ENCODE peak calls at places on chromosomes 6 and 20, in nine cellular contexts. One of them, this sample, is unnamed.

GRCh38 chr6:117919775-117920492 is 12.9 kb downstream of the SLC35F1 start:
- DNase-seq in body of pancreas: peak; percentile 21
- DNase-seq in CD8-positive, alpha-beta memory T cell: no peak
- DNase-seq in MM.1S: no peak
- DNase-seq in Peyer's patch: no peak
- DNase-seq in A549: no peak
- DNase-seq in prostate gland: peak; percentile 17
- DNase-seq in mammary epithelial cell: no peak
- DNase-seq in keratinocyte: no peak
- DNase-seq in this sample: no peak

GRCh38 chr6:1310628-1311399 is 1.1 kb upstream of the FOXQ1 start:
- DNase-seq in Peyer's patch: no peak
- DNase-seq in mammary epithelial cell: peak; percentile 62
- DNase-seq in A549: peak; percentile 27
- DNase-seq in MM.1S: no peak
- DNase-seq in body of pancreas: peak; percentile 86
- DNase-seq in prostate gland: peak; percentile 71
- DNase-seq in CD8-positive, alpha-beta memory T cell: no peak
- DNase-seq in keratinocyte: no peak
- DNase-seq in this sample: no peak

GRCh38 chr20:31721408-31722332 is 998 bp downstream of the BCL2L1 start:
- DNase-seq in MM.1S: no peak
- DNase-seq in mammary epithelial cell: no peak
- DNase-seq in body of pancreas: peak; percentile 39
- DNase-seq in prostate gland: no peak
- DNase-seq in keratinocyte: no peak
- DNase-seq in CD8-positive, alpha-beta memory T cell: no peak
- DNase-seq in Peyer's patch: peak; percentile 60
- DNase-seq in A549: no peak
- DNase-seq in this sample: no peak

GRCh38 chr20:18721716-18722115 is 91.9 kb upstream of the SCP2D1 start:
- DNase-seq in Peyer's patch: no peak
- DNase-seq in A549: no peak
- DNase-seq in prostate gland: no peak
- DNase-seq in CD8-positive, alpha-beta memory T cell: no peak
- DNase-seq in mammary epithelial cell: no peak
- DNase-seq in MM.1S: no peak
- DNase-seq in keratinocyte: no peak
- DNase-seq in body of pancreas: no peak
- DNase-seq in this sample: no peak

GRCh38 chr6:52574709-52575489 is 2.0 kb downstream of the TRAM2 start:
- DNase-seq in MM.1S: peak; percentile 89
- DNase-seq in prostate gland: no peak
- DNase-seq in CD8-positive, alpha-beta memory T cell: peak; percentile 75
- DNase-seq in body of pancreas: no peak
- DNase-seq in keratinocyte: no peak
- DNase-seq in A549: no peak
- DNase-seq in mammary epithelial cell: no peak
- DNase-seq in Peyer's patch: peak; percentile 90
- DNase-seq in this sample: peak; percentile 44

GRCh38 chr20:62723768-62724420 is 15.3 kb downstream of the NTSR1 start:
- DNase-seq in CD8-positive, alpha-beta memory T cell: no peak
- DNase-seq in prostate gland: no peak
- DNase-seq in keratinocyte: no peak
- DNase-seq in A549: no peak
- DNase-seq in body of pancreas: peak; percentile 3
- DNase-seq in MM.1S: no peak
- DNase-seq in Peyer's patch: no peak
- DNase-seq in mammary epithelial cell: no peak
- DNase-seq in this sample: no peak

GRCh38 chr20:24586523-24586840 is 117.1 kb downstream of the SYNDIG1 start:
- DNase-seq in CD8-positive, alpha-beta memory T cell: no peak
- DNase-seq in MM.1S: no peak
- DNase-seq in body of pancreas: no peak
- DNase-seq in Peyer's patch: no peak
- DNase-seq in keratinocyte: no peak
- DNase-seq in prostate gland: no peak
- DNase-seq in A549: no peak
- DNase-seq in mammary epithelial cell: no peak
- DNase-seq in this sample: no peak

GRCh38 chr6:88899569-88900316 is 63.7 kb downstream of the RNGTT start:
- DNase-seq in prostate gland: no peak
- DNase-seq in MM.1S: no peak
- DNase-seq in Peyer's patch: no peak
- DNase-seq in mammary epithelial cell: no peak
- DNase-seq in CD8-positive, alpha-beta memory T cell: no peak
- DNase-seq in A549: no peak
- DNase-seq in body of pancreas: no peak
- DNase-seq in keratinocyte: no peak
- DNase-seq in this sample: no peak

GRCh38 chr6:38671885-38672467 is 31.0 kb downstream of the GLO1 start:
- DNase-seq in CD8-positive, alpha-beta memory T cell: peak; percentile 15
- DNase-seq in prostate gland: peak; percentile 10
- DNase-seq in A549: peak; percentile 43
- DNase-seq in mammary epithelial cell: peak; percentile 56
- DNase-seq in keratinocyte: no peak
- DNase-seq in MM.1S: peak; percentile 61
- DNase-seq in Peyer's patch: peak; percentile 55
- DNase-seq in body of pancreas: no peak
- DNase-seq in this sample: peak; percentile 5

GRCh38 chr6:157455731-157456523 is 74.9 kb downstream of the ZDHHC14 start:
- DNase-seq in CD8-positive, alpha-beta memory T cell: no peak
- DNase-seq in body of pancreas: no peak
- DNase-seq in prostate gland: no peak
- DNase-seq in keratinocyte: no peak
- DNase-seq in MM.1S: no peak
- DNase-seq in A549: no peak
- DNase-seq in mammary epithelial cell: no peak
- DNase-seq in Peyer's patch: no peak
- DNase-seq in this sample: no peak

GRCh38 chr6:64224819-64225218 is 589.2 kb downstream of the PHF3 start:
- DNase-seq in CD8-positive, alpha-beta memory T cell: no peak
- DNase-seq in mammary epithelial cell: no peak
- DNase-seq in body of pancreas: no peak
- DNase-seq in prostate gland: no peak
- DNase-seq in Peyer's patch: no peak
- DNase-seq in keratinocyte: no peak
- DNase-seq in MM.1S: no peak
- DNase-seq in A549: no peak
- DNase-seq in this sample: no peak

GRCh38 chr6:114290864-114291263 is 52.0 kb downstream of the HS3ST5 start:
- DNase-seq in mammary epithelial cell: no peak
- DNase-seq in CD8-positive, alpha-beta memory T cell: no peak
- DNase-seq in body of pancreas: no peak
- DNase-seq in Peyer's patch: no peak
- DNase-seq in MM.1S: no peak
- DNase-seq in prostate gland: no peak
- DNase-seq in keratinocyte: no peak
- DNase-seq in A549: no peak
- DNase-seq in this sample: no peak

GRCh38 chr6:33786736-33787135 is 2.2 kb downstream of the LEMD2 start:
- DNase-seq in CD8-positive, alpha-beta memory T cell: no peak
- DNase-seq in A549: no peak
- DNase-seq in MM.1S: no peak
- DNase-seq in prostate gland: no peak
- DNase-seq in mammary epithelial cell: no peak
- DNase-seq in keratinocyte: no peak
- DNase-seq in body of pancreas: no peak
- DNase-seq in Peyer's patch: no peak
- DNase-seq in this sample: no peak

GRCh38 chr6:40888456-40888990 is 150.5 kb downstream of the UNC5CL start:
- DNase-seq in body of pancreas: no peak
- DNase-seq in prostate gland: no peak
- DNase-seq in Peyer's patch: no peak
- DNase-seq in keratinocyte: no peak
- DNase-seq in mammary epithelial cell: no peak
- DNase-seq in A549: no peak
- DNase-seq in CD8-positive, alpha-beta memory T cell: no peak
- DNase-seq in MM.1S: no peak
- DNase-seq in this sample: no peak

DNA sequence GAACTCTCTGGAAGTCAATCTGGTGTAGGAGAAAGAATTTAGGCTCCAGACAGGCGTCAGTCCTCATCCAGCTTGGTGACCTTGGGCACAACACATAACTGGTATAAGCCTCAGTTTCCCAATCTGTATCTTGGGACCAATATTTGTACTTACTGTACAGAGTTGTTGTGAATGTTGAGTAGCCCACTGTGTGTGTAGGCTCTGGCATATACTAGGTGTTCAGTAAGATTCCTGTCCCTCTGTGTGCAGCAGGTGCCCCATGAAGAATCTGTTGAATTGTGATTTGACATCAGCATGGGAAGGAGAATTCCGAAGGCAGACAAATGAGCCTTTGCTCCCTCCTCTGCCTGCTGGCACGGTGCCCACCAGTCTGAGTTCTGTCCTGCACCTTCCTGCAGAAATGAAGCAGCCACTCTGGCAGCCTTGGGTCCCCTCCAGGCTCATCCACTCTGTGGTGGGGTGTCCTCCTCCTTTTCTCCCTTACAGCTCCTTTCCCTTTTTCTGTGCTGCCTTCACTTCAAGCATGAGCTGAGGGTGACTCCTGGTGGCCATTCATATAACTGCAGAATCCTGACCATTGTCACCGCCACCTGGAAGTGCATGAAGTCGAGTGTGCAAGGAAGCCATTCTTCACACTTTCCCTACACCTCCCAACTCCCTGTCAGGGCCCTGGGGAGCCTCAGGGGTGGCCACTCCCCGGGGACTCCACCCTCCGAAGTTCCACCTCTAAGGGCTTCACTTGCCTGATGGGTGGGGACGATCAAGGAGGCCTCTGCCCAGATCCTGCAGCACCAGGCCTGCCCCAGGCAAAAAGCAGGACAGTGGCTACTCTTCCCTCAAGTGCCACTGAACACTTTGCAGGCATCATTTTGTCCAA is 48.2 kb downstream of the MRPL14 start:
- DNase-seq in body of pancreas: peak; percentile 79
- DNase-seq in A549: peak; percentile 73
- DNase-seq in MM.1S: peak; percentile 68
- DNase-seq in Peyer's patch: peak; percentile 90
- DNase-seq in keratinocyte: no peak
- DNase-seq in mammary epithelial cell: peak; percentile 69
- DNase-seq in prostate gland: peak; percentile 77
- DNase-seq in CD8-positive, alpha-beta memory T cell: peak; percentile 55
- DNase-seq in this sample: peak; percentile 37
- H3K4me1 ChIP-seq in body of pancreas: peaks cover 20% of the 10 kb centered on the region
- H3K4me1 ChIP-seq in A549: peaks cover 18% of the 10 kb centered on the region
- H3K4me1 ChIP-seq in MM.1S: peaks cover 28% of the 10 kb centered on the region
- H3K4me1 ChIP-seq in Peyer's patch: no peaks in the 10 kb centered on the region
- H3K4me1 ChIP-seq in keratinocyte: peaks cover 15% of the 10 kb centered on the region
- H3K4me1 ChIP-seq in mammary epithelial cell: peaks cover 34% of the 10 kb centered on the region
- H3K4me1 ChIP-seq in prostate gland: peaks cover 11% of the 10 kb centered on the region
- H3K4me1 ChIP-seq in CD8-positive, alpha-beta memory T cell: peaks cover 8% of the 10 kb centered on the region
- H3K4me1 ChIP-seq in this sample: peaks cover 6% of the 10 kb centered on the region

DNA sequence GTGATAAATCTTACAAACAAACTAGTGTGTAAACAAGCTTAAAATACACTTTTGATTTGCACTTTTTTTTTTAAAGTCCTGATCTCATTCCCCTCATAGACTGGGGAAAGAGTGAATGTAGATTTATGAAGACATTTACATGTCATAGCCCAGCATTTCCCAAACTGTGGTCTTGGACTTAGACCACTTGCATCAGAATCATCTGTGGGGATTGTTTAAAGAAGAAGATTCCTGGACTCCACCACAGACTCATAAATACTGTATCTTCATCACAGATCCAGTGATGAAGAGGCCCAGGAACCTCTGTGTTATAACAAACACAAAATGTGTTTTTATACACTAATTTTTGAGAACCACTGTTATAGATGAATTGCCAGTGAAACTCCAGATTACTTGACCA is 99.5 kb downstream of the KCNQ5 start:
- DNase-seq in MM.1S: no peak
- DNase-seq in Peyer's patch: no peak
- DNase-seq in prostate gland: no peak
- DNase-seq in mammary epithelial cell: no peak
- DNase-seq in body of pancreas: no peak
- DNase-seq in CD8-positive, alpha-beta memory T cell: no peak
- DNase-seq in keratinocyte: no peak
- DNase-seq in A549: no peak
- DNase-seq in this sample: no peak
- H3K27ac ChIP-seq in MM.1S: no peak overlapping the region
- H3K27ac ChIP-seq in Peyer's patch: no peak overlapping the region
- H3K27ac ChIP-seq in prostate gland: no peak overlapping the region
- H3K27ac ChIP-seq in mammary epithelial cell: no peak overlapping the region
- H3K27ac ChIP-seq in body of pancreas: no peak overlapping the region
- H3K27ac ChIP-seq in CD8-positive, alpha-beta memory T cell: no peak overlapping the region
- H3K27ac ChIP-seq in keratinocyte: no peak overlapping the region
- H3K27ac ChIP-seq in A549: no peak overlapping the region
- H3K27ac ChIP-seq in this sample: no peak overlapping the region

GRCh38 chr20:51440589-51440988 is 101.9 kb downstream of the NFATC2 start:
- DNase-seq in CD8-positive, alpha-beta memory T cell: no peak
- DNase-seq in MM.1S: no peak
- DNase-seq in mammary epithelial cell: no peak
- DNase-seq in A549: no peak
- DNase-seq in prostate gland: no peak
- DNase-seq in keratinocyte: no peak
- DNase-seq in Peyer's patch: peak; percentile 72
- DNase-seq in body of pancreas: no peak
- DNase-seq in this sample: no peak
- H3K4me3 ChIP-seq in CD8-positive, alpha-beta memory T cell: no peak overlapping the region
- H3K4me3 ChIP-seq in MM.1S: no peak overlapping the region
- H3K4me3 ChIP-seq in mammary epithelial cell: no peak overlapping the region
- H3K4me3 ChIP-seq in A549: no peak overlapping the region
- H3K4me3 ChIP-seq in prostate gland: no peak overlapping the region
- H3K4me3 ChIP-seq in keratinocyte: no peak overlapping the region
- H3K4me3 ChIP-seq in Peyer's patch: no peak overlapping the region
- H3K4me3 ChIP-seq in body of pancreas: no peak overlapping the region
- H3K4me3 ChIP-seq in this sample: no peak overlapping the region

GRCh38 chr20:47213960-47214359 is 142.5 kb downstream of the ZMYND8 start:
- DNase-seq in prostate gland: no peak
- DNase-seq in mammary epithelial cell: no peak
- DNase-seq in CD8-positive, alpha-beta memory T cell: no peak
- DNase-seq in keratinocyte: no peak
- DNase-seq in body of pancreas: no peak
- DNase-seq in MM.1S: no peak
- DNase-seq in A549: no peak
- DNase-seq in Peyer's patch: no peak
- DNase-seq in this sample: no peak

GRCh38 chr20:47220161-47220582 is 136.3 kb downstream of the ZMYND8 start:
- DNase-seq in body of pancreas: no peak
- DNase-seq in keratinocyte: no peak
- DNase-seq in MM.1S: no peak
- DNase-seq in Peyer's patch: peak; percentile 65
- DNase-seq in mammary epithelial cell: no peak
- DNase-seq in A549: peak; percentile 49
- DNase-seq in prostate gland: no peak
- DNase-seq in CD8-positive, alpha-beta memory T cell: peak; percentile 10
- DNase-seq in this sample: peak; percentile 22

GRCh38 chr20:47217482-47218446 is 138.7 kb downstream of the ZMYND8 start:
- DNase-seq in CD8-positive, alpha-beta memory T cell: no peak
- DNase-seq in Peyer's patch: no peak
- DNase-seq in MM.1S: no peak
- DNase-seq in mammary epithelial cell: no peak
- DNase-seq in keratinocyte: no peak
- DNase-seq in prostate gland: no peak
- DNase-seq in A549: no peak
- DNase-seq in body of pancreas: no peak
- DNase-seq in this sample: no peak

GRCh38 chr20:47215653-47216397 is 140.7 kb downstream of the ZMYND8 start:
- DNase-seq in Peyer's patch: no peak
- DNase-seq in A549: no peak
- DNase-seq in body of pancreas: no peak
- DNase-seq in prostate gland: no peak
- DNase-seq in mammary epithelial cell: no peak
- DNase-seq in keratinocyte: no peak
- DNase-seq in MM.1S: no peak
- DNase-seq in CD8-positive, alpha-beta memory T cell: no peak
- DNase-seq in this sample: no peak

GRCh38 chr20:47216819-47217410 is 139.6 kb downstream of the ZMYND8 start:
- DNase-seq in Peyer's patch: no peak
- DNase-seq in body of pancreas: no peak
- DNase-seq in CD8-positive, alpha-beta memory T cell: no peak
- DNase-seq in MM.1S: no peak
- DNase-seq in mammary epithelial cell: no peak
- DNase-seq in prostate gland: no peak
- DNase-seq in keratinocyte: no peak
- DNase-seq in A549: no peak
- DNase-seq in this sample: no peak
- H3K4me1 ChIP-seq in Peyer's patch: no peaks in the 10 kb centered on the region
- H3K4me1 ChIP-seq in body of pancreas: no peaks in the 10 kb centered on the region
- H3K4me1 ChIP-seq in CD8-positive, alpha-beta memory T cell: no peaks in the 10 kb centered on the region
- H3K4me1 ChIP-seq in MM.1S: no peaks in the 10 kb centered on the region
- H3K4me1 ChIP-seq in mammary epithelial cell: no peaks in the 10 kb centered on the region
- H3K4me1 ChIP-seq in prostate gland: no peaks in the 10 kb centered on the region
- H3K4me1 ChIP-seq in keratinocyte: no peaks in the 10 kb centered on the region
- H3K4me1 ChIP-seq in A549: no peaks in the 10 kb centered on the region
- H3K4me1 ChIP-seq in this sample: no peaks in the 10 kb centered on the region

This sample was measured in effector memory CD4-positive, alpha-beta T cell.